ENCODE peak calls at places on chromosomes 3 and 15, in five cellular contexts. One of them, this sample, is unnamed.

GRCh38 chr3:45773044-45773443 is 23.3 kb downstream of the SLC6A20 start:
- DNase-seq in central memory CD4-positive, alpha-beta T cell: no peak
- DNase-seq in choroid plexus epithelial cell: no peak
- DNase-seq in stimulated activated CD4-positive, alpha-beta T cell treated with anti-CD3 and anti-CD28 coated beads, Interleukin-1b, Interleukin-23, amount 100 ng/mL, for 1 hour: no peak
- DNase-seq in NCI-H510A treated with DMSO at 0.1 percent for 48 hours: no peak
- DNase-seq in this sample: no peak

GRCh38 chr3:101970915-101971314 is 121.6 kb downstream of the NFKBIZ start:
- DNase-seq in stimulated activated CD4-positive, alpha-beta T cell treated with anti-CD3 and anti-CD28 coated beads, Interleukin-1b, Interleukin-23, amount 100 ng/mL, for 1 hour: no peak
- DNase-seq in NCI-H510A treated with DMSO at 0.1 percent for 48 hours: no peak
- DNase-seq in choroid plexus epithelial cell: no peak
- DNase-seq in central memory CD4-positive, alpha-beta T cell: no peak
- DNase-seq in this sample: no peak

GRCh38 chr3:71989165-71989564 is 204.2 kb upstream of the PROK2 start:
- DNase-seq in stimulated activated CD4-positive, alpha-beta T cell treated with anti-CD3 and anti-CD28 coated beads, Interleukin-1b, Interleukin-23, amount 100 ng/mL, for 1 hour: no peak
- DNase-seq in choroid plexus epithelial cell: peak; percentile 7
- DNase-seq in NCI-H510A treated with DMSO at 0.1 percent for 48 hours: no peak
- DNase-seq in central memory CD4-positive, alpha-beta T cell: no peak
- DNase-seq in this sample: no peak

GRCh38 chr3:43378066-43378935 is 92.0 kb downstream of the SNRK start:
- DNase-seq in stimulated activated CD4-positive, alpha-beta T cell treated with anti-CD3 and anti-CD28 coated beads, Interleukin-1b, Interleukin-23, amount 100 ng/mL, for 1 hour: peak; percentile 46
- DNase-seq in choroid plexus epithelial cell: peak; percentile 60
- DNase-seq in NCI-H510A treated with DMSO at 0.1 percent for 48 hours: no peak
- DNase-seq in central memory CD4-positive, alpha-beta T cell: peak; percentile 64
- DNase-seq in this sample: no peak

GRCh38 chr3:181278468-181279238 is 289.1 kb upstream of the DNAJC19 start:
- DNase-seq in choroid plexus epithelial cell: peak; percentile 29
- DNase-seq in stimulated activated CD4-positive, alpha-beta T cell treated with anti-CD3 and anti-CD28 coated beads, Interleukin-1b, Interleukin-23, amount 100 ng/mL, for 1 hour: no peak
- DNase-seq in central memory CD4-positive, alpha-beta T cell: no peak
- DNase-seq in NCI-H510A treated with DMSO at 0.1 percent for 48 hours: no peak
- DNase-seq in this sample: no peak

GRCh38 chr3:14397531-14397930 is 4.9 kb upstream of the SLC6A6 start:
- DNase-seq in stimulated activated CD4-positive, alpha-beta T cell treated with anti-CD3 and anti-CD28 coated beads, Interleukin-1b, Interleukin-23, amount 100 ng/mL, for 1 hour: no peak
- DNase-seq in choroid plexus epithelial cell: no peak
- DNase-seq in NCI-H510A treated with DMSO at 0.1 percent for 48 hours: no peak
- DNase-seq in central memory CD4-positive, alpha-beta T cell: no peak
- DNase-seq in this sample: peak; percentile 68

GRCh38 chr3:175146258-175146657 is 287.1 kb downstream of the NAALADL2 start:
- DNase-seq in choroid plexus epithelial cell: peak; percentile 67
- DNase-seq in NCI-H510A treated with DMSO at 0.1 percent for 48 hours: no peak
- DNase-seq in central memory CD4-positive, alpha-beta T cell: no peak
- DNase-seq in stimulated activated CD4-positive, alpha-beta T cell treated with anti-CD3 and anti-CD28 coated beads, Interleukin-1b, Interleukin-23, amount 100 ng/mL, for 1 hour: no peak
- DNase-seq in this sample: no peak

GRCh38 chr3:182786564-182787196 is 6.6 kb upstream of the ATP11B start:
- DNase-seq in NCI-H510A treated with DMSO at 0.1 percent for 48 hours: no peak
- DNase-seq in central memory CD4-positive, alpha-beta T cell: no peak
- DNase-seq in choroid plexus epithelial cell: no peak
- DNase-seq in stimulated activated CD4-positive, alpha-beta T cell treated with anti-CD3 and anti-CD28 coated beads, Interleukin-1b, Interleukin-23, amount 100 ng/mL, for 1 hour: no peak
- DNase-seq in this sample: no peak

GRCh38 chr15:78766041-78766440 is 45.2 kb downstream of the ADAMTS7 start:
- DNase-seq in NCI-H510A treated with DMSO at 0.1 percent for 48 hours: no peak
- DNase-seq in central memory CD4-positive, alpha-beta T cell: no peak
- DNase-seq in stimulated activated CD4-positive, alpha-beta T cell treated with anti-CD3 and anti-CD28 coated beads, Interleukin-1b, Interleukin-23, amount 100 ng/mL, for 1 hour: no peak
- DNase-seq in choroid plexus epithelial cell: no peak
- DNase-seq in this sample: no peak

GRCh38 chr3:52838561-52839267 is 3.9 kb upstream of the MUSTN1 start:
- DNase-seq in central memory CD4-positive, alpha-beta T cell: peak; percentile 7
- DNase-seq in choroid plexus epithelial cell: no peak
- DNase-seq in NCI-H510A treated with DMSO at 0.1 percent for 48 hours: no peak
- DNase-seq in stimulated activated CD4-positive, alpha-beta T cell treated with anti-CD3 and anti-CD28 coated beads, Interleukin-1b, Interleukin-23, amount 100 ng/mL, for 1 hour: no peak
- DNase-seq in this sample: no peak

GRCh38 chr3:108221403-108221802 is 821 bp downstream of the IFT57 start:
- DNase-seq in stimulated activated CD4-positive, alpha-beta T cell treated with anti-CD3 and anti-CD28 coated beads, Interleukin-1b, Interleukin-23, amount 100 ng/mL, for 1 hour: no peak
- DNase-seq in NCI-H510A treated with DMSO at 0.1 percent for 48 hours: no peak
- DNase-seq in choroid plexus epithelial cell: peak; percentile 5
- DNase-seq in central memory CD4-positive, alpha-beta T cell: no peak
- DNase-seq in this sample: no peak

GRCh38 chr3:179731544-179731943 is 78.7 kb downstream of the USP13 start:
- DNase-seq in choroid plexus epithelial cell: no peak
- DNase-seq in NCI-H510A treated with DMSO at 0.1 percent for 48 hours: peak; percentile 46
- DNase-seq in stimulated activated CD4-positive, alpha-beta T cell treated with anti-CD3 and anti-CD28 coated beads, Interleukin-1b, Interleukin-23, amount 100 ng/mL, for 1 hour: no peak
- DNase-seq in central memory CD4-positive, alpha-beta T cell: no peak
- DNase-seq in this sample: no peak

GRCh38 chr15:68415061-68415460 is 16.9 kb downstream of the ITGA11 start:
- DNase-seq in choroid plexus epithelial cell: no peak
- DNase-seq in central memory CD4-positive, alpha-beta T cell: no peak
- DNase-seq in stimulated activated CD4-positive, alpha-beta T cell treated with anti-CD3 and anti-CD28 coated beads, Interleukin-1b, Interleukin-23, amount 100 ng/mL, for 1 hour: no peak
- DNase-seq in NCI-H510A treated with DMSO at 0.1 percent for 48 hours: no peak
- DNase-seq in this sample: no peak

GRCh38 chr15:31078461-31078860 is 23.1 kb downstream of the TRPM1 start:
- DNase-seq in central memory CD4-positive, alpha-beta T cell: no peak
- DNase-seq in NCI-H510A treated with DMSO at 0.1 percent for 48 hours: no peak
- DNase-seq in stimulated activated CD4-positive, alpha-beta T cell treated with anti-CD3 and anti-CD28 coated beads, Interleukin-1b, Interleukin-23, amount 100 ng/mL, for 1 hour: no peak
- DNase-seq in choroid plexus epithelial cell: no peak
- DNase-seq in this sample: no peak

GRCh38 chr3:54817628-54818027 is 110.2 kb downstream of the LRTM1 start:
- DNase-seq in central memory CD4-positive, alpha-beta T cell: no peak
- DNase-seq in choroid plexus epithelial cell: peak; percentile 13
- DNase-seq in NCI-H510A treated with DMSO at 0.1 percent for 48 hours: no peak
- DNase-seq in stimulated activated CD4-positive, alpha-beta T cell treated with anti-CD3 and anti-CD28 coated beads, Interleukin-1b, Interleukin-23, amount 100 ng/mL, for 1 hour: no peak
- DNase-seq in this sample: no peak

GRCh38 chr15:75235051-75235673 is 23.0 kb upstream of the GOLGA6C start:
- DNase-seq in choroid plexus epithelial cell: no peak
- DNase-seq in central memory CD4-positive, alpha-beta T cell: no peak
- DNase-seq in NCI-H510A treated with DMSO at 0.1 percent for 48 hours: no peak
- DNase-seq in stimulated activated CD4-positive, alpha-beta T cell treated with anti-CD3 and anti-CD28 coated beads, Interleukin-1b, Interleukin-23, amount 100 ng/mL, for 1 hour: no peak
- DNase-seq in this sample: no peak

GRCh38 chr3:55569033-55569518 is 82.0 kb upstream of the WNT5A start:
- DNase-seq in central memory CD4-positive, alpha-beta T cell: no peak
- DNase-seq in choroid plexus epithelial cell: no peak
- DNase-seq in NCI-H510A treated with DMSO at 0.1 percent for 48 hours: no peak
- DNase-seq in stimulated activated CD4-positive, alpha-beta T cell treated with anti-CD3 and anti-CD28 coated beads, Interleukin-1b, Interleukin-23, amount 100 ng/mL, for 1 hour: no peak
- DNase-seq in this sample: no peak

This sample was measured in HL-60.